ENCODE peak calls at places on chromosomes 5 and 9, in seven cellular contexts. X, J, B, L, K, D and I are unnamed samples.

GRCh38 chr5:60161340-60161934 is 267.9 kb upstream of the PDE4D start:
- DNase-seq in X (no peak), J (no peak), B (peak), L (no peak), K (peak), D (no peak), I (no peak)

GRCh38 chr5:124856726-124857125 is 110.3 kb upstream of the ZNF608 start:
- DNase-seq in X (no peak), J (no peak), B (no peak), L (no peak), K (no peak), D (no peak), I (no peak)

GRCh38 chr9:136626740-136627642 is 35.7 kb upstream of the EGFL7 start:
- DNase-seq in X (no peak), J (no peak), B (no peak), L (peak), K (no peak), D (peak), I (no peak)

GRCh38 chr5:169229342-169229892 is 71.5 kb downstream of the SLIT3 start:
- DNase-seq in X (no peak), J (no peak), B (no peak), L (no peak), K (peak), D (no peak), I (no peak)

GRCh38 chr9:112091805-112092204 is 83.3 kb downstream of the SUSD1 start:
- DNase-seq in X (no peak), J (no peak), B (no peak), L (peak), K (peak), D (no peak), I (peak)

GRCh38 chr9:127778280-127779135 is at the start of gene SH2D3C:
- DNase-seq in X (no peak), J (no peak), B (peak), L (no peak), K (no peak), D (peak), I (no peak)

GRCh38 chr5:181170237-181170830 is 22.9 kb downstream of the OR2V2 start:
- DNase-seq in X (no peak), J (no peak), B (no peak), L (no peak), K (no peak), D (no peak), I (no peak)

GRCh38 chr9:89993678-89994630 is 389.1 kb downstream of the GADD45G start:
- DNase-seq in X (no peak), J (no peak), B (no peak), L (peak), K (no peak), D (peak), I (no peak)

GRCh38 chr5:58666598-58667595 is 84.0 kb downstream of the RAB3C start:
- DNase-seq in X (no peak), J (peak), B (no peak), L (no peak), K (no peak), D (no peak), I (no peak)

GRCh38 chr5:172853355-172853975 is 19.4 kb downstream of the ERGIC1 start:
- DNase-seq in X (no peak), J (no peak), B (no peak), L (no peak), K (no peak), D (no peak), I (no peak)

GRCh38 chr5:79844571-79844970 is 146.5 kb downstream of the MTX3 start:
- DNase-seq in X (no peak), J (no peak), B (no peak), L (peak), K (no peak), D (no peak), I (no peak)

GRCh38 chr5:120564013-120564412 is 99.9 kb downstream of the PRR16 start:
- DNase-seq in X (no peak), J (no peak), B (no peak), L (peak), K (no peak), D (no peak), I (no peak)

GRCh38 chr9:3828495-3828894 is 302.7 kb upstream of the RFX3 start:
- DNase-seq in X (no peak), J (no peak), B (no peak), L (no peak), K (peak), D (no peak), I (no peak)

GRCh38 chr9:1429328-1429727 is 379.2 kb downstream of the DMRT2 start:
- DNase-seq in X (no peak), J (no peak), B (no peak), L (peak), K (no peak), D (no peak), I (peak)

GRCh38 chr9:98330831-98331230 is 75.4 kb upstream of the TBC1D2 start:
- DNase-seq in X (no peak), J (no peak), B (no peak), L (no peak), K (peak), D (no peak), I (no peak)

GRCh38 chr9:133844876-133845658 is 106.9 kb upstream of the SARDH start:
- DNase-seq in X (peak), J (peak), B (no peak), L (no peak), K (peak), D (peak), I (peak)

GRCh38 chr5:146646441-146646840 is 130.5 kb upstream of the GPR151 start:
- DNase-seq in X (no peak), J (no peak), B (no peak), L (no peak), K (no peak), D (no peak), I (no peak)

DNA sequence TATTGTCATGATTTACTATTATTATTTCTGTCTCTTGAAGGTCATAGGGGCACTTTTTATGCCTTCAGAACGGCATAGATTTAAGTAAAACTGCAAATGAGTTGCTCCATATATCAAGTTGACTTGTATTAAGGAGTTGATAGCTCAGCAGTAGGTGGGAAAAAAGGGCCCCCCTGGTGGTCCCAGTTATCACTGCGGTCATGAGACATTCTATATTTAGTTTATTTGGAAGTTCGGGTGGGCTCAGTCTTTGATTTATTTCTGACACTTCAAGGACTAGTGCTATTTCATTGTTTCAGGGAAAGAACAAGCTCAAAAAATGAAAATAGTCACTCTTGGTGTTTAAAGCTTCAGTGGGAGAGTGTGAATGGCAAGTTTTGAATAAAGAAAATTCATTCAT is 159.3 kb downstream of the SLC24A2 start:
- DNase-seq in X (no peak), J (no peak), B (no peak), L (peak), K (no peak), D (no peak), I (no peak)
- TF ChIP-seq CTCF in X (no peak), J (no peak), B (no peak), L (peak), K (no peak), D (no peak), I (no peak)

GRCh38 chr5:123537256-123537655 is 25.3 kb downstream of the CSNK1G3 start:
- DNase-seq in X (no peak), J (no peak), B (no peak), L (no peak), K (no peak), D (no peak), I (no peak)

GRCh38 chr5:123535648-123536047 is 23.7 kb downstream of the CSNK1G3 start:
- DNase-seq in X (no peak), J (no peak), B (no peak), L (no peak), K (no peak), D (no peak), I (no peak)

GRCh38 chr5:123540534-123540933 is 28.6 kb downstream of the CSNK1G3 start:
- DNase-seq in X (no peak), J (no peak), B (no peak), L (no peak), K (no peak), D (no peak), I (no peak)

GRCh38 chr5:123537845-123538244 is 25.9 kb downstream of the CSNK1G3 start:
- DNase-seq in X (no peak), J (no peak), B (no peak), L (no peak), K (no peak), D (no peak), I (no peak)

DNA sequence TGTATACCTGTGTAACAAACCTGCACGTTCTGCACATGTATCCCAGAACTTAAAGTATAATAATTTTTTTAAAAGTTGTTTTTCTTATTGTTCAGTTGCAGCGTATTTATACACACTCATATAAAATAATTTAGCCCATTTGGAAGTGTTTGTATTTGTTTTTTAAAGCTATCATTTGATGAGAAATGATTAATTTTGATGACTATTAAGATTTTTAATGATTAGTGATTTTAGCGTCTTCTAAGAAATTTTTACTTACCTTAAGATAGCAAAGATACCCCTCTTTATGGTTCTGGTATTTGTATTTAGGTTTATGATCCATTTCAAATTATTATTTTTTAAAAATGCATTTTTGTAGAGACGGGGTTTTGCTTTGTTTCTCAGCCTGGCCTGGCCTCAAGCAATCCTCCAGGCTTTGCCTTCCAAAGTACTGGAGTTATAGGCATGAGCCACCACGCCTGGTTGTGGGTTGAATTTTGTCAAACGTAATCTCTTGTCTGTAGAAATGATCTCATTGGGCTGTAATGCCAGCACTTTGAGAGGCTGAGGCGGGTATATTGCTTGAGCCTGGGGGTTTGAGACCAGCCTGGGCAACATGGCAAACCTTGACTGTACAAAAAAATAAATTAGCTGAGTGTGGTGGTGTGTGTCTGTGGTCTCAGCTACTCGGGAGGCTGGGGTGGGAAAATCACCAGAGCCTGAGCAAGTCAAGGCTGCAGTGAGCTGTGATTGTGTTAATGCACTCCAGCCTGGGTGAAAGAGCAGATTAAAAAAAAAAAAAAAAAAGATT is 26.9 kb downstream of the CSNK1G3 start:
- DNase-seq in X (no peak), J (no peak), B (no peak), L (peak), K (peak), D (no peak), I (no peak)
- H3K27ac ChIP-seq in X (no peak), J (no peak), B (no peak), L (peak), K (no peak), D (no peak), I (no peak)

GRCh38 chr5:8394965-8395364 is 526.0 kb downstream of the MTRR start:
- DNase-seq in X (no peak), J (no peak), B (no peak), L (no peak), K (no peak), D (no peak), I (no peak)
- TF ChIP-seq CTCF in X (no peak), J (no peak), B (peak), L (peak), K (no peak), D (no peak), I (no peak)

DNA sequence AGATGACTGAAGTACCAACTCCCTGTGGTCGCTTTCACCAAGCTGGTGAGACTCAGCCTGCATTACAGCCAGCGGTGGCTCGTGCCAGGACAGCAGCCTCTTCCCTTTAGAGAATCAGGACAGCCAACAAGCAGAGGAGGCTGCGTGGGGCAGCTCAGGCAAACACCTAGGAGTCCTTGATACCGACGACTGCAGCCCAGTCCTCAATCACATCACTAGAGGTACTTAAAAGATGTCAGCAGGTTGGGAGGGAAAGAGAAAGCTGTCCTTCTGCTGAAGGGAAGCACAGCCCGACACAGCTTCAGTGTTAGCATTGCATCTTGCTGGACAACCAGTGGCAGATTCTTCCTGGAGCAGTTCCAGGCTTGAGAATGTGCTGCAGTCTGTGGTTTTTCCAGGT is 230.4 kb downstream of the SYK start:
- DNase-seq in X (no peak), J (no peak), B (no peak), L (no peak), K (no peak), D (no peak), I (no peak)
- H3K27ac ChIP-seq in X (no peak), J (no peak), B (no peak), L (no peak), K (no peak), D (no peak), I (no peak)